ENCODE peak calls at places on chromosomes 12 and 14, in five cellular contexts. C, J, L, V and O are unnamed samples.

GRCh38 chr12:102765736-102766135 is 151.3 kb downstream of the PAH start:
- DNase-seq in C (peak; percentile 15), V (no peak), L (no peak), J (no peak), O (no peak)

GRCh38 chr12:56840922-56841321 is 77.8 kb downstream of the HSD17B6 start:
- DNase-seq in J (no peak), V (no peak), L (no peak), C (peak; percentile 25), O (no peak)

GRCh38 chr12:76764856-76765255 is 941 bp downstream of the ZDHHC17 start:
- DNase-seq in J (no peak), L (no peak), V (peak; percentile 4), C (no peak), O (peak; percentile 1)

GRCh38 chr14:24411468-24412454 is 13.0 kb downstream of the NYNRIN start:
- DNase-seq in C (peak; percentile 22), J (peak; percentile 29), V (peak; percentile 84), L (no peak), O (peak; percentile 13)

GRCh38 chr14:96461950-96462798 is 40.0 kb upstream of the PAPOLA start:
- DNase-seq in L (no peak), J (no peak), V (peak; percentile 35), C (no peak), O (no peak)

GRCh38 chr14:72621387-72622065 is 272.4 kb downstream of the DPF3 start:
- DNase-seq in L (peak; percentile 5), C (no peak), V (peak; percentile 68), J (no peak), O (no peak)

GRCh38 chr14:77055981-77056380 is 27.5 kb upstream of the IRF2BPL start:
- DNase-seq in L (no peak), V (no peak), J (no peak), C (no peak), O (no peak)

GRCh38 chr12:122062832-122063690 is 15.5 kb upstream of the MLXIP start:
- DNase-seq in J (no peak), V (no peak), L (peak; percentile 51), C (peak; percentile 47), O (no peak)

GRCh38 chr14:60590907-60591510 is 58.3 kb downstream of the SIX1 start:
- DNase-seq in C (peak; percentile 64), L (no peak), J (no peak), V (peak; percentile 38), O (no peak)

GRCh38 chr12:104143918-104144317 is 5.9 kb upstream of the NFYB start:
- DNase-seq in L (no peak), C (no peak), J (no peak), V (no peak), O (no peak)

GRCh38 chr12:2877047-2877958 is at the start of the genes FOXM1 and RHNO1:
- DNase-seq in C (peak; percentile 60), V (peak; percentile 96), J (peak; percentile 88), L (peak; percentile 92), O (peak; percentile 84)

GRCh38 chr14:79745046-79745445 is 466.3 kb downstream of the DIO2 start:
- DNase-seq in J (no peak), V (no peak), L (no peak), C (no peak), O (no peak)

GRCh38 chr14:105330491-105330895 is 15.9 kb downstream of the PACS2 start:
- DNase-seq in L (no peak), C (peak; percentile 60), J (no peak), V (no peak), O (no peak)

GRCh38 chr12:57005980-57006808 is at the start of gene ZBTB39:
- DNase-seq in L (peak; percentile 58), C (peak; percentile 13), J (peak; percentile 66), V (peak; percentile 86), O (peak; percentile 65)

GRCh38 chr12:88529531-88530488 is 50.5 kb downstream of the KITLG start:
- DNase-seq in C (peak; percentile 34), L (no peak), V (no peak), J (no peak), O (no peak)

GRCh38 chr14:65290830-65291229 is 121.7 kb upstream of the FUT8 start:
- DNase-seq in J (no peak), V (no peak), L (no peak), C (peak; percentile 93), O (no peak)

GRCh38 chr12:109462868-109463692 is 14.0 kb downstream of the KCTD10 start:
- DNase-seq in V (peak; percentile 66), J (no peak), C (peak; percentile 99), L (peak; percentile 63), O (no peak)

GRCh38 chr12:108856428-108857157 is 790 bp downstream of the SSH1 start:
- DNase-seq in L (peak; percentile 71), V (no peak), J (peak; percentile 52), C (peak; percentile 88), O (peak; percentile 74)

GRCh38 chr14:95235767-95236166 is 78.4 kb upstream of the DICER1 start:
- DNase-seq in C (no peak), L (no peak), V (no peak), J (no peak), O (no peak)
- H3K4me1 ChIP-seq in C (no peaks in the 10 kb centered on the region), L (peaks cover 12% of the 10 kb centered on the region), V (no peaks in the 10 kb centered on the region), J (no peaks in the 10 kb centered on the region), O (no peaks in the 10 kb centered on the region)

DNA sequence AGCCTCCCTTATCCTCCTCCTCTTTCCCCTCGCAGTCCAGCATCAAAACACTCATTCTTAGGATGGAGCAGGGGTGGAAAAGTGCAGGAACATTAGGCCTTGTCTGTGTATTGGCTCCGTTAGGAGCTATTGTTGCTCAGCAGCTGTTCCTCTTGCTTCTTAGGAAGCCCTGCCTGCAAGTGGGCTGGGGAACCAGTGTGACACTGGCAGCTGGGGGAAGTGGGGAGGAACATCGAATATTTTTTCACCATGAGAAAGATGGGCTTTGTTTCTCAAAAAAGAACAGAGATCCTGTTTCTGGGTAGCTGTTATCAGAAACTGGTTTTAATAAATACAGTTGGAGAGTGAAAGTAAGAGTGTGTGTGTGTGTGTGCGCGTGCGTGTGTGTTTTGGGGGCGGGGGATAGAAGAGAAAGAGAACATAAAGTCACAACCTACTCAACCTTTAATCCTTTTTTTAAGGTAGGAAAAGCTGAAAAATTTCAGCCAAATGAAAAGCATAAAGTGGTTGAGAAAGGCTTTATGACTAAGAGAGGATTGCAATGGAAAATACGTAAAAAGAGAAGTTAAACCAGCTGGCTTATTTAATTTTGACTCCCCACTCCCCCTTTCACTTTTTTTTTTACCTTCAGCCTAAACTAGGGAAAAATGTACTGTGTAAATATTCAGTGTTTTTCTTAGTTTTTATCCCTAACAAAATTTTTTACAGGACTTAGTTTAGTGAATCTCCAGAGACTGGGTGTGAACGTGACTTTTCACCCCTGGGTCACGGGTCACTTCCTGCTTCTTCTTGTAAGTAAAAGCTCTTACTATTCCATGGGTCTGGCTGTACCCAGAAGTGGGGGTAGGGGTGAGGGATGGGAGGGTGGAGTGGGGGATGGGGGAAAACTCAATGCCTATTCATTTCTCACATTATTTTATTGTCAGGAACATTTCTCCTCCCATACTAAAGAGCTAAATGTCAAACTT is 197.1 kb upstream of the PLEKHG7 start:
- DNase-seq in J (peak; percentile 56), C (peak; percentile 3), L (no peak), V (no peak), O (peak; percentile 1)
- H3K4me1 ChIP-seq in J (peaks cover 42% of the 10 kb centered on the region), C (no peaks in the 10 kb centered on the region), L (peaks cover 32% of the 10 kb centered on the region), V (peaks cover 14% of the 10 kb centered on the region), O (peaks cover 27% of the 10 kb centered on the region)

GRCh38 chr14:35340616-35341453 is 48.7 kb downstream of the PSMA6 start:
- DNase-seq in C (no peak), J (no peak), V (no peak), L (no peak), O (no peak)
- H3K4me1 ChIP-seq in C (peaks cover 16% of the 10 kb centered on the region), J (no peaks in the 10 kb centered on the region), V (peaks cover 14% of the 10 kb centered on the region), L (peaks cover 64% of the 10 kb centered on the region), O (no peaks in the 10 kb centered on the region)

GRCh38 chr12:123132951-123133619 is 17.8 kb downstream of the PITPNM2 start:
- DNase-seq in L (no peak), J (no peak), C (no peak), V (no peak), O (no peak)
- H3K4me1 ChIP-seq in L (peaks cover 30% of the 10 kb centered on the region), J (peaks cover 18% of the 10 kb centered on the region), C (no peaks in the 10 kb centered on the region), V (no peaks in the 10 kb centered on the region), O (peaks cover 18% of the 10 kb centered on the region)

GRCh38 chr12:53098982-53099651 is 1.6 kb downstream of the IGFBP6 start:
- DNase-seq in L (peak; percentile 87), J (peak; percentile 84), V (peak; percentile 90), C (peak; percentile 93), O (peak; percentile 85)

GRCh38 chr12:53101931-53102781 is 1.1 kb upstream of the SOAT2 start:
- DNase-seq in V (no peak), J (no peak), L (no peak), C (no peak), O (no peak)

GRCh38 chr12:53098354-53098981 is 1.0 kb downstream of the IGFBP6 start:
- DNase-seq in L (no peak), C (peak; percentile 71), V (peak; percentile 34), J (no peak), O (no peak)

GRCh38 chr12:53101266-53101665 is 2.0 kb upstream of the SOAT2 start:
- DNase-seq in C (no peak), J (no peak), V (no peak), L (no peak), O (no peak)

DNA sequence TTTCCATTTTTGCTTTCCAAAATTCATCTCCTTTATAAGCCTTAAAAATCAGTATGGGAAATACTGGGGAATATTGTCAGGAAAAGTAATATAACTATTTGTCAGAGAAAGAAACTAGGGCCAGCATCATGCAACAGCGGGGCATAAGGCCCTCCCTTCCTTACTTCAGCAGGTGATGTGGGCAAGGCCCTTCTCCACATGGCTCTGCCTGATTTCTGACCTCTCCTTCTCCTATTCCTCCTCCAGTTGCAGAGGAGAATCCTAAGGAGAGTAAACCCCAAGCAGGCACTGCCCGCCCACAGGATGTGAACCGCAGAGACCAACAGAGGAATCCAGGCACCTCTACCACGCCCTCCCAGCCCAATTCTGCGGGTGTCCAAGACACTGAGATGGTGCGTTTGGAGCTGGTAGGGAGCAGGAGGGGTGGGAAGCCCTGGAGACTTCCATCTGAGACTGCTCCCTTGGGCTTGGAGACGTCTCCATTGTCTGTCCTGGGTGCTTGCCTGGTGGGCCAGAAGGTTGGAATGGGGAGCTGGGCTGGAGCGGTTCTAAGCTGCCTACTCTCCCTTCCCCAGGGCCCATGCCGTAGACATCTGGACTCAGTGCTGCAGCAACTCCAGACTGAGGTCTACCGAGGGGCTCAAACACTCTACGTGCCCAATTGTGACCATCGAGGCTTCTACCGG is 2.7 kb upstream of the SOAT2 start:
- DNase-seq in V (no peak), L (no peak), J (no peak), C (no peak), O (no peak)
- H3K4me1 ChIP-seq in V (peaks cover 20% of the 10 kb centered on the region), L (peaks cover 33% of the 10 kb centered on the region), J (peaks cover 57% of the 10 kb centered on the region), C (peaks cover 31% of the 10 kb centered on the region), O (peaks cover 52% of the 10 kb centered on the region)

GRCh38 chr12:111354511-111354910 is 14.4 kb downstream of the PHETA1 start:
- DNase-seq in J (no peak), L (no peak), V (no peak), C (no peak), O (no peak)
- H3K4me1 ChIP-seq in J (no peaks in the 10 kb centered on the region), L (peaks cover 11% of the 10 kb centered on the region), V (no peaks in the 10 kb centered on the region), C (no peaks in the 10 kb centered on the region), O (no peaks in the 10 kb centered on the region)